ENCODE peak calls at places on chromosomes 13 and 19, in seven cellular contexts. One of them, this sample, is unnamed.

GRCh38 chr13:50994651-50995050 is 85.1 kb downstream of the RNASEH2B start:
- DNase-seq in naive thymus-derived CD4-positive, alpha-beta T cell: no peak
- DNase-seq in A549: no peak
- DNase-seq in BE2C: no peak
- DNase-seq in cardiac muscle cell: no peak
- DNase-seq in Peyer's patch: no peak
- DNase-seq in ovary: no peak
- DNase-seq in this sample: no peak

GRCh38 chr13:105328212-105328611 is 1207.2 kb downstream of the EFNB2 start:
- DNase-seq in Peyer's patch: no peak
- DNase-seq in ovary: no peak
- DNase-seq in naive thymus-derived CD4-positive, alpha-beta T cell: no peak
- DNase-seq in A549: no peak
- DNase-seq in BE2C: no peak
- DNase-seq in cardiac muscle cell: no peak
- DNase-seq in this sample: no peak

GRCh38 chr13:82791035-82791434 is 1091.2 kb downstream of the SLITRK1 start:
- DNase-seq in naive thymus-derived CD4-positive, alpha-beta T cell: no peak
- DNase-seq in cardiac muscle cell: no peak
- DNase-seq in Peyer's patch: no peak
- DNase-seq in BE2C: no peak
- DNase-seq in ovary: no peak
- DNase-seq in A549: no peak
- DNase-seq in this sample: no peak

GRCh38 chr13:102136735-102137296 is 265.0 kb downstream of the FGF14 start:
- DNase-seq in naive thymus-derived CD4-positive, alpha-beta T cell: no peak
- DNase-seq in cardiac muscle cell: no peak
- DNase-seq in A549: no peak
- DNase-seq in BE2C: no peak
- DNase-seq in Peyer's patch: no peak
- DNase-seq in ovary: no peak
- DNase-seq in this sample: no peak

GRCh38 chr19:10327793-10328192 is 5.5 kb downstream of the RAVER1 start:
- DNase-seq in cardiac muscle cell: no peak
- DNase-seq in A549: no peak
- DNase-seq in BE2C: no peak
- DNase-seq in ovary: no peak
- DNase-seq in Peyer's patch: no peak
- DNase-seq in naive thymus-derived CD4-positive, alpha-beta T cell: no peak
- DNase-seq in this sample: no peak

GRCh38 chr13:82606008-82606407 is 1276.3 kb downstream of the SLITRK1 start:
- DNase-seq in A549: no peak
- DNase-seq in Peyer's patch: no peak
- DNase-seq in ovary: no peak
- DNase-seq in naive thymus-derived CD4-positive, alpha-beta T cell: no peak
- DNase-seq in cardiac muscle cell: no peak
- DNase-seq in BE2C: no peak
- DNase-seq in this sample: no peak

GRCh38 chr19:33199441-33200265 is 5.5 kb downstream of the LRP3 start:
- DNase-seq in A549: no peak
- DNase-seq in Peyer's patch: no peak
- DNase-seq in cardiac muscle cell: no peak
- DNase-seq in BE2C: no peak
- DNase-seq in ovary: no peak
- DNase-seq in naive thymus-derived CD4-positive, alpha-beta T cell: no peak
- DNase-seq in this sample: no peak

GRCh38 chr13:24630851-24631341 is 49.3 kb upstream of the ATP12A start:
- DNase-seq in A549: no peak
- DNase-seq in ovary: no peak
- DNase-seq in cardiac muscle cell: peak; percentile 10
- DNase-seq in naive thymus-derived CD4-positive, alpha-beta T cell: no peak
- DNase-seq in BE2C: no peak
- DNase-seq in Peyer's patch: no peak
- DNase-seq in this sample: no peak

GRCh38 chr13:59906413-59907027 is 257.2 kb downstream of the DIAPH3 start:
- DNase-seq in cardiac muscle cell: peak; percentile 40
- DNase-seq in ovary: no peak
- DNase-seq in naive thymus-derived CD4-positive, alpha-beta T cell: no peak
- DNase-seq in Peyer's patch: no peak
- DNase-seq in A549: peak; percentile 9
- DNase-seq in BE2C: peak; percentile 14
- DNase-seq in this sample: no peak

GRCh38 chr19:4343056-4343844 is at the start of gene MPND:
- DNase-seq in Peyer's patch: peak; percentile 95
- DNase-seq in ovary: peak; percentile 92
- DNase-seq in cardiac muscle cell: peak; percentile 95
- DNase-seq in A549: peak; percentile 74
- DNase-seq in BE2C: peak; percentile 97
- DNase-seq in naive thymus-derived CD4-positive, alpha-beta T cell: peak; percentile 90
- DNase-seq in this sample: peak; percentile 88

GRCh38 chr19:677201-677600 is 1.0 kb downstream of the FSTL3 start:
- DNase-seq in naive thymus-derived CD4-positive, alpha-beta T cell: no peak
- DNase-seq in ovary: peak; percentile 84
- DNase-seq in A549: peak; percentile 86
- DNase-seq in BE2C: no peak
- DNase-seq in Peyer's patch: no peak
- DNase-seq in cardiac muscle cell: no peak
- DNase-seq in this sample: no peak

GRCh38 chr19:34298891-34299510 is 44.6 kb downstream of the GARRE1 start:
- DNase-seq in ovary: no peak
- DNase-seq in BE2C: no peak
- DNase-seq in naive thymus-derived CD4-positive, alpha-beta T cell: no peak
- DNase-seq in cardiac muscle cell: no peak
- DNase-seq in Peyer's patch: peak; percentile 72
- DNase-seq in A549: no peak
- DNase-seq in this sample: no peak
- H3K9me3 ChIP-seq in ovary: no peaks in the 10 kb centered on the region
- H3K9me3 ChIP-seq in BE2C: no peaks in the 10 kb centered on the region
- H3K9me3 ChIP-seq in naive thymus-derived CD4-positive, alpha-beta T cell: no peaks in the 10 kb centered on the region
- H3K9me3 ChIP-seq in cardiac muscle cell: no peaks in the 10 kb centered on the region
- H3K9me3 ChIP-seq in Peyer's patch: no peaks in the 10 kb centered on the region
- H3K9me3 ChIP-seq in A549: no peaks in the 10 kb centered on the region
- H3K9me3 ChIP-seq in this sample: no peaks in the 10 kb centered on the region

GRCh38 chr19:58010507-58010906 is 7.9 kb upstream of the ZNF606 start:
- DNase-seq in naive thymus-derived CD4-positive, alpha-beta T cell: no peak
- DNase-seq in Peyer's patch: no peak
- DNase-seq in ovary: no peak
- DNase-seq in BE2C: no peak
- DNase-seq in A549: no peak
- DNase-seq in cardiac muscle cell: no peak
- DNase-seq in this sample: no peak
- H3K9me3 ChIP-seq in naive thymus-derived CD4-positive, alpha-beta T cell: peaks cover 18% of the 10 kb centered on the region
- H3K9me3 ChIP-seq in Peyer's patch: peaks cover 35% of the 10 kb centered on the region
- H3K9me3 ChIP-seq in ovary: peaks cover 28% of the 10 kb centered on the region
- H3K9me3 ChIP-seq in BE2C: peaks cover 3% of the 10 kb centered on the region
- H3K9me3 ChIP-seq in A549: peaks cover 86% of the 10 kb centered on the region
- H3K9me3 ChIP-seq in cardiac muscle cell: no peaks in the 10 kb centered on the region
- H3K9me3 ChIP-seq in this sample: peaks cover 11% of the 10 kb centered on the region

GRCh38 chr19:54587026-54587425 is 6.4 kb upstream of the LILRA1 start:
- DNase-seq in cardiac muscle cell: no peak
- DNase-seq in ovary: no peak
- DNase-seq in BE2C: no peak
- DNase-seq in A549: no peak
- DNase-seq in Peyer's patch: no peak
- DNase-seq in naive thymus-derived CD4-positive, alpha-beta T cell: no peak
- DNase-seq in this sample: no peak

DNA sequence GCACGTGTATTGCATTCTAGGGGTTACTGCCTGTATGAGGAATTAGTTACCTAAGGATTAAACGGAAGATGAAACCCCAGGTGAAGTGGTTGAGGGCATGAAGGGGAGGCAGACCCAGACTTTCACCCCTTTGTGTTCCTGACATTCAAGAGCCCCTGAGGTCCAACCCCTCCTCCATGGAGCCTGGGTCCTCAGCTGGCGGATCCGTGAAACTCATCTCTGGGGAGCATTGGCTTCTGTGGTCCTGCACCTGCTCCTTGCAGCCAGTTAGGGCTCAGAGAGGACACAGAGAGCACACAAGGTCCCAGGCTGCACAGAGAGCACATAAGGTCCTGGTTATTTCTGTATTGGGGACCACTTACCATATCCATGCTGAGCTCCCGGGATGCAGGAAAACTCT is 7.0 kb upstream of the LILRA1 start:
- DNase-seq in naive thymus-derived CD4-positive, alpha-beta T cell: no peak
- DNase-seq in Peyer's patch: no peak
- DNase-seq in A549: no peak
- DNase-seq in cardiac muscle cell: no peak
- DNase-seq in BE2C: no peak
- DNase-seq in ovary: no peak
- DNase-seq in this sample: no peak
- H3K9me3 ChIP-seq in naive thymus-derived CD4-positive, alpha-beta T cell: no peaks in the 10 kb centered on the region
- H3K9me3 ChIP-seq in Peyer's patch: no peaks in the 10 kb centered on the region
- H3K9me3 ChIP-seq in A549: no peaks in the 10 kb centered on the region
- H3K9me3 ChIP-seq in cardiac muscle cell: peaks cover 4% of the 10 kb centered on the region
- H3K9me3 ChIP-seq in BE2C: no peaks in the 10 kb centered on the region
- H3K9me3 ChIP-seq in ovary: no peaks in the 10 kb centered on the region
- H3K9me3 ChIP-seq in this sample: no peaks in the 10 kb centered on the region

DNA sequence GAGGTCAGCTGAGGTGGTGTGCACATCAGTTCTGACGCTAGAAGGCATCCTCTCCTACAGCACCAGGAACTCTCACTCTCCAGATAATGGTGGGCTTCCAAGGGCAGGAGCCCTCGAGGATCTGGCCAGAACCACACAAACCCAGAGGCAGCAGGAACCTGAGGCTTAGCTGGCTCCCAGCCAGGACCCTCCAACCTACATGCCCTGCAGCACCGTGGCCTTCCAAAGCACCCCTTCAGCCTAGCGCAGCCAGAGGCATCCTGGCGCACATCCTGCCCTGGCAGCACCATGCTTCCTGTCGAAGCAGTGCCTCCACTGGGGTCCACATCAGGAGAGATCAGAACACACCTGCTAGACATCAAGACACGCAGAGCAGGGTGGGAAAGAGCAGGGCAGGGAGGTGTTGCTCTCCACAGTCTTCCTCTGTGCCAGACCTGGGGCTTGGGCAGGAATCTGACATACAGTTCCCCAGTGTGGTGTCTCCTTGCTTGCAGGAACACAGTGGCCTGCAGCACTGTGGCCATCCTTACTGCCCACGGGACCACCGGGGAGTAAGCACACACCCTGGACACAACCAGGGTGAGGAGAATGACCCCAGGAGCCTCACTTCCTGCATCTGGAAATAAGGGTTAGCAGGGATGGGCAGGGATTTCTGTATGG is 21.7 kb downstream of the TUBA3C start:
- DNase-seq in A549: no peak
- DNase-seq in ovary: no peak
- DNase-seq in naive thymus-derived CD4-positive, alpha-beta T cell: no peak
- DNase-seq in cardiac muscle cell: no peak
- DNase-seq in Peyer's patch: no peak
- DNase-seq in BE2C: no peak
- DNase-seq in this sample: no peak
- H3K9me3 ChIP-seq in A549: no peaks in the 10 kb centered on the region
- H3K9me3 ChIP-seq in ovary: no peaks in the 10 kb centered on the region
- H3K9me3 ChIP-seq in naive thymus-derived CD4-positive, alpha-beta T cell: no peaks in the 10 kb centered on the region
- H3K9me3 ChIP-seq in cardiac muscle cell: no peaks in the 10 kb centered on the region
- H3K9me3 ChIP-seq in Peyer's patch: peaks cover 11% of the 10 kb centered on the region
- H3K9me3 ChIP-seq in BE2C: no peaks in the 10 kb centered on the region
- H3K9me3 ChIP-seq in this sample: no peaks in the 10 kb centered on the region

GRCh38 chr13:98118865-98119264 is 24.0 kb upstream of the FARP1 start:
- DNase-seq in ovary: no peak
- DNase-seq in naive thymus-derived CD4-positive, alpha-beta T cell: no peak
- DNase-seq in Peyer's patch: no peak
- DNase-seq in A549: no peak
- DNase-seq in cardiac muscle cell: no peak
- DNase-seq in BE2C: no peak
- DNase-seq in this sample: no peak

DNA sequence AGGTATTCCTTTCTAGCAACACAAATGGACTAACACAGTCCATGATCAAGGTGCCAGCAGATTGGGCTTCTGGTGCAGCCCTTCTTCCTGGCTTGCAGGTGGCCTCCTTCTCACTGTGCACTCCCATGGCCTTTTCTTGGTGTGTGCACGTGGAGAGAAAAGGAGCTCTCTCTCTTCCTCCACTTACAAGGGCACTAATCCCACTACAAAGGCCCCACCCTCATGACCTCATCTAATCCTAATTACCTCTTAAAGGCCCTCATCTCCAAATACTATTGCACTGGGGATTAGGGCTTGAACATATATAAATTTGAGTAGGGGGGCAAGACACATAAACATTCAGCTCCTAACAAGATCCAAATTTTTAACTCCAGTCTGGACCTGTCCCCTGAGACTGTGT is 19.7 kb upstream of the FARP1 start:
- DNase-seq in naive thymus-derived CD4-positive, alpha-beta T cell: no peak
- DNase-seq in ovary: no peak
- DNase-seq in A549: no peak
- DNase-seq in Peyer's patch: no peak
- DNase-seq in BE2C: no peak
- DNase-seq in cardiac muscle cell: no peak
- DNase-seq in this sample: no peak
- H3K9me3 ChIP-seq in naive thymus-derived CD4-positive, alpha-beta T cell: no peaks in the 10 kb centered on the region
- H3K9me3 ChIP-seq in ovary: no peaks in the 10 kb centered on the region
- H3K9me3 ChIP-seq in A549: no peaks in the 10 kb centered on the region
- H3K9me3 ChIP-seq in Peyer's patch: peaks cover 4% of the 10 kb centered on the region
- H3K9me3 ChIP-seq in BE2C: peaks cover 3% of the 10 kb centered on the region
- H3K9me3 ChIP-seq in cardiac muscle cell: no peaks in the 10 kb centered on the region
- H3K9me3 ChIP-seq in this sample: no peaks in the 10 kb centered on the region